ENCODE peak calls at places on chromosomes 13 and 19, in ten cellular contexts. D, M, N, S, O, T, Z, G, A and P are unnamed samples.

GRCh38 chr13:85985791-85986190 is 186.6 kb upstream of the SLITRK6 start:
- DNase-seq in D (no peak), M (no peak), N (peak), S (no peak), O (no peak), T (no peak), Z (no peak), G (no peak), A (no peak), P (no peak)

GRCh38 chr19:19630062-19630414 is 2.0 kb upstream of the LPAR2 start:
- DNase-seq in D (no peak), M (peak), N (no peak), S (no peak), O (no peak), T (no peak), Z (no peak), G (no peak), A (peak), P (no peak)

GRCh38 chr13:40982772-40983171 is 36.3 kb downstream of the ELF1 start:
- DNase-seq in D (no peak), M (no peak), N (peak), S (no peak), O (no peak), T (peak), Z (no peak), G (peak), A (peak), P (peak)

GRCh38 chr13:102688306-102688973 is 6.4 kb downstream of the METTL21C start:
- DNase-seq in D (peak), M (no peak), N (no peak), S (no peak), O (no peak), T (no peak), Z (no peak), G (no peak), A (no peak), P (no peak)

GRCh38 chr13:31035162-31035951 is 102.9 kb downstream of the TEX26 start:
- DNase-seq in D (no peak), M (no peak), N (no peak), S (no peak), O (no peak), T (no peak), Z (no peak), G (no peak), A (no peak), P (no peak)

GRCh38 chr19:47438793-47439220 is 19.5 kb upstream of the MEIS3 start:
- DNase-seq in D (no peak), M (no peak), N (no peak), S (no peak), O (no peak), T (no peak), Z (no peak), G (no peak), A (no peak), P (no peak)

GRCh38 chr19:54172764-54173699 is at the start of gene TMC4:
- DNase-seq in D (no peak), M (peak), N (no peak), S (no peak), O (no peak), T (no peak), Z (no peak), G (no peak), A (no peak), P (no peak)

GRCh38 chr13:33953203-33953602 is 135.3 kb downstream of the RFC3 start:
- DNase-seq in D (no peak), M (no peak), N (peak), S (no peak), O (no peak), T (no peak), Z (no peak), G (peak), A (no peak), P (no peak)

GRCh38 chr19:19775891-19776205 is 42.9 kb upstream of the ZNF14 start:
- DNase-seq in D (no peak), M (no peak), N (no peak), S (no peak), O (no peak), T (no peak), Z (no peak), G (no peak), A (no peak), P (no peak)

GRCh38 chr13:39961036-39961435 is 305.6 kb downstream of the COG6 start:
- DNase-seq in D (no peak), M (no peak), N (no peak), S (no peak), O (no peak), T (no peak), Z (no peak), G (peak), A (no peak), P (no peak)

GRCh38 chr13:112688560-112689497 is 1.0 kb upstream of the ATP11A start:
- DNase-seq in D (peak), M (peak), N (peak), S (no peak), O (no peak), T (no peak), Z (no peak), G (no peak), A (peak), P (no peak)

GRCh38 chr13:27923794-27924528 is 4.2 kb downstream of the PDX1 start:
- DNase-seq in D (peak), M (peak), N (no peak), S (no peak), O (no peak), T (no peak), Z (no peak), G (no peak), A (no peak), P (no peak)

GRCh38 chr13:93625536-93625935 is 398.9 kb downstream of the GPC6 start:
- DNase-seq in D (no peak), M (no peak), N (no peak), S (no peak), O (no peak), T (no peak), Z (no peak), G (no peak), A (no peak), P (no peak)

GRCh38 chr13:106503730-106504129 is 31.7 kb downstream of the EFNB2 start:
- DNase-seq in D (no peak), M (no peak), N (no peak), S (no peak), O (no peak), T (no peak), Z (no peak), G (no peak), A (no peak), P (no peak)

GRCh38 chr19:54660306-54660705 is 2.5 kb upstream of the LILRB4 start:
- DNase-seq in D (no peak), M (no peak), N (no peak), S (no peak), O (no peak), T (no peak), Z (no peak), G (no peak), A (no peak), P (no peak)

GRCh38 chr19:21474671-21475181 is 30.7 kb upstream of the ZNF429 start:
- DNase-seq in D (peak), M (peak), N (peak), S (peak), O (peak), T (peak), Z (peak), G (peak), A (peak), P (peak)

GRCh38 chr13:67075239-67075638 is 154.9 kb downstream of the PCDH9 start:
- DNase-seq in D (no peak), M (no peak), N (no peak), S (no peak), O (no peak), T (no peak), Z (no peak), G (no peak), A (no peak), P (no peak)
- TF ChIP-seq CTCF in D (no peak), M (no peak), N (peak), S (peak), O (peak), T (no peak), Z (peak), G (peak), A (no peak), P (no peak)

GRCh38 chr13:110361365-110361911 is 54.4 kb downstream of the COL4A2 start:
- DNase-seq in D (no peak), M (peak), N (peak), S (no peak), O (no peak), T (no peak), Z (peak), G (peak), A (no peak), P (no peak)

GRCh38 chr13:110364081-110364480 is 57.0 kb downstream of the COL4A2 start:
- DNase-seq in D (no peak), M (no peak), N (no peak), S (no peak), O (no peak), T (no peak), Z (no peak), G (no peak), A (no peak), P (no peak)

GRCh38 chr13:110365876-110366275 is 58.8 kb downstream of the COL4A2 start:
- DNase-seq in D (no peak), M (no peak), N (no peak), S (no peak), O (no peak), T (no peak), Z (no peak), G (no peak), A (no peak), P (no peak)

GRCh38 chr13:110360598-110360997 is 53.5 kb downstream of the COL4A2 start:
- DNase-seq in D (peak), M (no peak), N (no peak), S (no peak), O (no peak), T (no peak), Z (no peak), G (no peak), A (no peak), P (no peak)

GRCh38 chr13:110363009-110363408 is 55.9 kb downstream of the COL4A2 start:
- DNase-seq in D (peak), M (no peak), N (no peak), S (no peak), O (no peak), T (no peak), Z (no peak), G (peak), A (no peak), P (no peak)
- TF ChIP-seq CTCF in D (peak), M (no peak), N (peak), S (no peak), O (no peak), T (peak), Z (peak), G (peak), A (peak), P (peak)

GRCh38 chr13:53089951-53090350 is 61.3 kb downstream of the OLFM4 start:
- DNase-seq in D (no peak), M (no peak), N (no peak), S (no peak), O (no peak), T (no peak), Z (no peak), G (no peak), A (no peak), P (no peak)

GRCh38 chr13:53092931-53093330 is 64.3 kb downstream of the OLFM4 start:
- DNase-seq in D (no peak), M (no peak), N (no peak), S (no peak), O (no peak), T (no peak), Z (no peak), G (no peak), A (no peak), P (no peak)

DNA sequence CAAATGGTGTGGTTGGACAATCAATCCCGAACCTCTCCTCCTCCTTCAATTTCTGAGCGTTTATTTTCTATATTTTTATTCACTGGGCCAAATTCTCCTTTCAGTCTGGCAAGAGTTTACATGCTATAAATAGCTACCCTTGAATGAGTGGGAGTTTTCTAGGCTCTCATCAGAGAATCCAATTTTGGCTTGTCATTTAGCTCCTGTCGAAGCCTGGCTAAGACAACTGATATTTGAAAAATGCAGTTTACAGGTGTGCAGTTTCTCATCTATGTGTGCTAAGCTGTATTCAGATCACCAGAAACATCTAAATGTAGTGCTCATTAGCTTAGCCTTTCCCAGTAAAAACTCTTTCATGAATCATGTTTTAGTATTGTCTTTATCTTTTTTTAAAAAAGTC is 61.9 kb downstream of the OLFM4 start:
- DNase-seq in D (no peak), M (no peak), N (no peak), S (no peak), O (no peak), T (no peak), Z (no peak), G (no peak), A (no peak), P (no peak)
- TF ChIP-seq CTCF in D (no peak), M (no peak), N (no peak), S (no peak), O (no peak), T (no peak), Z (no peak), G (no peak), A (no peak), P (no peak)

GRCh38 chr13:35720690-35721554 is 244.4 kb upstream of the MAB21L1 start:
- DNase-seq in D (peak), M (no peak), N (peak), S (peak), O (peak), T (no peak), Z (peak), G (peak), A (peak), P (no peak)
- TF ChIP-seq CTCF in D (peak), M (peak), N (peak), S (peak), O (peak), T (peak), Z (peak), G (peak), A (peak), P (peak)

DNA sequence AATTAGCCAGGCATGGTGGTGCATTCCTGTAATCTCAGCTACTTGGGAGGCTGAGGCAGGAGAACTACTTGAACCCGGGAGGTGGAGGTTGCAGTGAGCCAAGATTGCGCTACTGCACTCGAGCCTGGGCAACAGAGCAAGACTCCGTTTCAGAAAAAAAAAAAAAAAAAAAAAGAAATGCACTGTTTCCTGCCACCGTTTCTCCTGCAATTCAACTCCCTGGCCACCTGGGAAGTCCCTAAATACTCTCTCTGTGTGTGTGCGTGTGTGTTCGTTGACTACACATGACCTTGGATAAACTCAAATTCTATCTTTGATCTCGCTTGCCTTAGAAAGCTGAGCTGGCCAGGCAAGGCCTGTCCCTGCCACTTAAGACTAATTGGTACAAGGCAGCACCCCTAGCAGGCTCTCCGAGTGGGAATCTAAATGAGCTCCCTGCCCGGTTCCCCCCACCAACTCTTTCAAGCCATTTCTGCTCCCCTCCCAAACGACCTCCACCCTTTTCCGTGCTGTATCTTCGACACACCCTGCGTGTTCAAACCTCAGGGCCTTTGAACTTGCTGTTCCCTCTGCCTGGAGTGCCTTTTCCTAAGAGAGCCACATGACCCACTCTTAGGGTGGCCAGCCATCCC is 5.2 kb upstream of the BCAT2 start:
- DNase-seq in D (no peak), M (no peak), N (no peak), S (no peak), O (no peak), T (no peak), Z (no peak), G (no peak), A (peak), P (no peak)
- TF ChIP-seq CTCF in D (no peak), M (no peak), N (no peak), S (no peak), O (no peak), T (peak), Z (no peak), G (peak), A (no peak), P (no peak)